ENCODE peak calls at places on chromosomes 16 and 17, in eight cellular contexts. J is foreskin fibroblast; L is activated naive CD4-positive, alpha-beta T cell treated with Interleukin-2 at 50 U/mL for 16 hours; K is central memory CD8-positive, alpha-beta T cell; F is RPMI7951; U is fibroblast of mammary gland; I is pancreas; V is omental fat pad. Y is an unnamed sample.

GRCh38 chr17:18176152-18176551 is 7.5 kb upstream of the ALKBH5 start:
- DNase-seq in L (no peak), V (no peak), I (peak; percentile 40), K (no peak), J (no peak), F (no peak), U (no peak), Y (no peak)

GRCh38 chr16:57308041-57308440 is 23.6 kb upstream of the PLLP start:
- DNase-seq in U (no peak), L (no peak), I (no peak), F (no peak), J (no peak), K (no peak), V (no peak), Y (no peak)

GRCh38 chr17:8072727-8073461 is 14.6 kb downstream of the ALOX12B start:
- DNase-seq in I (no peak), U (no peak), V (no peak), L (peak; percentile 38), F (no peak), J (no peak), K (no peak), Y (no peak)

GRCh38 chr17:1592751-1593629 is 30.4 kb upstream of the PITPNA start:
- DNase-seq in U (no peak), I (no peak), L (no peak), K (no peak), J (no peak), V (no peak), F (no peak), Y (no peak)

GRCh38 chr17:82238562-82239201 is 9.8 kb downstream of the SLC16A3 start:
- DNase-seq in U (peak; percentile 80), I (no peak), V (no peak), F (peak; percentile 93), L (peak; percentile 78), K (no peak), J (no peak), Y (peak; percentile 74)

GRCh38 chr16:53714080-53715050 is 10.4 kb downstream of the FTO start:
- DNase-seq in K (no peak), V (no peak), L (no peak), I (no peak), F (no peak), U (peak; percentile 55), J (no peak), Y (no peak)

GRCh38 chr16:11020792-11021440 is 76.6 kb downstream of the CLEC16A start:
- DNase-seq in F (no peak), K (no peak), J (no peak), I (no peak), U (no peak), L (no peak), V (no peak), Y (no peak)

GRCh38 chr17:71234349-71234748 is 886.5 kb upstream of the SOX9 start:
- DNase-seq in F (peak; percentile 68), J (no peak), U (no peak), K (no peak), V (no peak), L (no peak), I (no peak), Y (no peak)

GRCh38 chr17:39054111-39054645 is 87.0 kb upstream of the FBXO47 start:
- DNase-seq in J (no peak), L (no peak), V (no peak), I (no peak), F (no peak), K (no peak), U (no peak), Y (no peak)

GRCh38 chr17:15966183-15966878 is 21.4 kb downstream of the ADORA2B start:
- DNase-seq in V (no peak), K (no peak), I (no peak), J (no peak), U (no peak), L (no peak), F (no peak), Y (no peak)

GRCh38 chr17:76547183-76547641 is 7.4 kb downstream of the PRCD start:
- DNase-seq in V (no peak), K (peak; percentile 44), I (peak; percentile 57), F (peak; percentile 77), L (peak; percentile 37), J (peak; percentile 68), U (peak; percentile 90), Y (peak; percentile 68)

GRCh38 chr17:78448356-78448993 is 70.0 kb downstream of the PGS1 start:
- DNase-seq in K (no peak), J (no peak), I (no peak), L (no peak), F (no peak), V (no peak), U (no peak), Y (no peak)

GRCh38 chr17:46841561-46842379 is 9.6 kb upstream of the WNT9B start:
- DNase-seq in L (peak; percentile 17), F (no peak), K (no peak), V (no peak), U (no peak), J (no peak), I (no peak), Y (peak; percentile 80)

GRCh38 chr17:50498021-50498874 is 10.0 kb upstream of the MYCBPAP start:
- DNase-seq in K (no peak), V (no peak), J (no peak), L (no peak), F (no peak), I (no peak), U (no peak), Y (no peak)

GRCh38 chr16:12643034-12643455 is 160.6 kb downstream of the CPPED1 start:
- DNase-seq in K (no peak), J (no peak), U (no peak), L (no peak), V (no peak), I (no peak), F (no peak), Y (no peak)

GRCh38 chr17:76365256-76365903 is 11.7 kb upstream of the PRPSAP1 start:
- DNase-seq in V (no peak), F (no peak), L (no peak), K (no peak), I (no peak), J (no peak), U (no peak), Y (no peak)

GRCh38 chr16:3566990-3567389 is 10.2 kb downstream of the NLRC3 start:
- DNase-seq in V (no peak), I (no peak), F (no peak), U (no peak), K (no peak), J (no peak), L (no peak), Y (no peak)

GRCh38 chr17:49334744-49335512 is 27.1 kb downstream of the ZNF652 start:
- DNase-seq in F (no peak), I (no peak), V (no peak), L (no peak), U (no peak), K (no peak), J (no peak), Y (no peak)

GRCh38 chr17:58335779-58336455 is 7.3 kb upstream of the TSPOAP1 start:
- DNase-seq in I (no peak), V (no peak), U (no peak), K (peak; percentile 40), L (peak; percentile 65), J (no peak), F (peak; percentile 89), Y (no peak)

GRCh38 chr17:77235370-77236080 is 94.8 kb downstream of the SEC14L1 start:
- DNase-seq in F (peak; percentile 82), L (peak; percentile 14), K (no peak), V (no peak), J (peak; percentile 66), I (no peak), U (peak; percentile 87), Y (peak; percentile 81)

GRCh38 chr17:49506282-49506681 is 11.2 kb downstream of the NGFR start:
- DNase-seq in K (no peak), J (no peak), V (no peak), U (no peak), F (no peak), L (no peak), I (no peak), Y (no peak)

GRCh38 chr17:35540589-35541404 is 3.3 kb upstream of the SLFN12L start:
- DNase-seq in J (no peak), I (peak; percentile 30), K (no peak), F (peak; percentile 54), V (no peak), L (peak; percentile 45), U (peak; percentile 25), Y (peak; percentile 36)

GRCh38 chr17:74777884-74778490 is 1.8 kb upstream of the NAT9 start:
- DNase-seq in L (no peak), V (no peak), F (no peak), J (no peak), K (no peak), U (peak; percentile 15), I (no peak), Y (no peak)

GRCh38 chr17:17289701-17290100 is 8.7 kb upstream of the COPS3 start:
- DNase-seq in K (no peak), J (no peak), F (no peak), U (no peak), L (no peak), V (no peak), I (no peak), Y (no peak)

Y was measured in AG08396.